ENCODE peak calls at places on chromosome 16, in seven cellular contexts. C, U, Q, W, V, S and N are unnamed samples.

GRCh38 chr16:27273670-27274522 is 5.3 kb upstream of the NSMCE1 start:
- DNase-seq in S (peak), V (no peak), W (no peak), C (no peak), Q (no peak), U (no peak), N (peak)

GRCh38 chr16:1708768-1709180 is 2.8 kb downstream of the MAPK8IP3 start:
- DNase-seq in Q (peak), S (no peak), C (no peak), V (no peak), W (no peak), U (no peak), N (no peak)

GRCh38 chr16:11615756-11616447 is 29.2 kb upstream of the LITAF start:
- DNase-seq in S (no peak), V (no peak), C (no peak), U (no peak), Q (no peak), W (no peak), N (peak)

GRCh38 chr16:89119161-89119621 is 25.5 kb downstream of the ACSF3 start:
- DNase-seq in S (peak), Q (peak), V (no peak), C (no peak), U (no peak), W (no peak), N (no peak)

GRCh38 chr16:54829691-54830090 is 101.0 kb upstream of the IRX5 start:
- DNase-seq in V (no peak), C (no peak), S (no peak), W (no peak), Q (no peak), U (no peak), N (no peak)

GRCh38 chr16:11413907-11414595 is 68.8 kb downstream of the RMI2 start:
- DNase-seq in S (no peak), W (no peak), U (no peak), C (no peak), V (no peak), Q (no peak), N (no peak)

GRCh38 chr16:12906271-12906670 is 4.9 kb downstream of the SHISA9 start:
- DNase-seq in Q (no peak), V (peak), W (no peak), U (no peak), C (no peak), S (no peak), N (no peak)

GRCh38 chr16:53043986-53044571 is 8.6 kb downstream of the CHD9NB start:
- DNase-seq in W (no peak), U (no peak), S (no peak), V (peak), Q (no peak), C (peak), N (peak)

GRCh38 chr16:1579214-1579613 is 32.7 kb downstream of the IFT140 start:
- DNase-seq in S (no peak), U (no peak), C (no peak), Q (no peak), V (no peak), W (no peak), N (no peak)

GRCh38 chr16:69827527-69827926 is 65.4 kb downstream of the WWP2 start:
- DNase-seq in C (peak), U (no peak), S (no peak), W (no peak), V (no peak), Q (no peak), N (no peak)

GRCh38 chr16:48125888-48126287 is 29.9 kb downstream of the ABCC12 start:
- DNase-seq in V (no peak), C (no peak), Q (no peak), S (no peak), U (no peak), W (no peak), N (no peak)

GRCh38 chr16:69906838-69907301 is 44.3 kb upstream of the CLEC18A start:
- DNase-seq in W (no peak), U (no peak), V (no peak), C (no peak), Q (no peak), S (no peak), N (no peak)

GRCh38 chr16:28212532-28212873 is 738 bp upstream of the XPO6 start:
- DNase-seq in V (no peak), W (no peak), C (no peak), S (no peak), U (no peak), Q (no peak), N (no peak)

GRCh38 chr16:46813611-46814010 is 17.4 kb downstream of the C16orf87 start:
- DNase-seq in U (no peak), S (no peak), W (no peak), C (no peak), Q (no peak), V (no peak), N (no peak)

GRCh38 chr16:75116081-75116910 is at the start of gene LDHD:
- DNase-seq in U (peak), C (peak), S (peak), Q (peak), W (peak), V (peak), N (peak)

GRCh38 chr16:57592591-57593003 is 35.8 kb upstream of the ADGRG1 start:
- DNase-seq in C (peak), S (peak), V (no peak), Q (no peak), W (no peak), U (no peak), N (no peak)

GRCh38 chr16:14375132-14375491 is 254.9 kb downstream of the PARN start:
- DNase-seq in S (no peak), Q (no peak), V (no peak), W (no peak), C (no peak), U (no peak), N (no peak)

GRCh38 chr16:86669937-86670772 is 91.8 kb downstream of the FOXL1 start:
- DNase-seq in C (no peak), W (peak), S (no peak), V (peak), U (no peak), Q (peak), N (no peak)

GRCh38 chr16:89960966-89961365 is 12.4 kb downstream of the DEF8 start:
- DNase-seq in V (no peak), S (no peak), U (no peak), W (no peak), C (peak), Q (no peak), N (no peak)

GRCh38 chr16:30741461-30741914 is 6.7 kb upstream of the PHKG2 start:
- DNase-seq in U (no peak), V (no peak), C (peak), S (peak), W (peak), Q (no peak), N (peak)

GRCh38 chr16:67137605-67138004 is 13.2 kb downstream of the B3GNT9 start:
- DNase-seq in U (no peak), Q (no peak), C (no peak), V (no peak), W (no peak), S (no peak), N (no peak)

GRCh38 chr16:22250522-22250921 is 44.4 kb downstream of the EEF2K start:
- DNase-seq in Q (no peak), W (no peak), S (no peak), C (no peak), U (no peak), V (no peak), N (no peak)

GRCh38 chr16:31487720-31488629 is 5.1 kb downstream of the SLC5A2 start:
- DNase-seq in S (peak), U (peak), V (peak), W (peak), C (peak), Q (peak), N (peak)

GRCh38 chr16:88995194-88995593 is 18.2 kb upstream of the CBFA2T3 start:
- DNase-seq in V (no peak), C (no peak), W (no peak), Q (no peak), U (no peak), S (no peak), N (no peak)

GRCh38 chr16:84925092-84925772 is 86.1 kb downstream of the ZDHHC7 start:
- DNase-seq in S (peak), C (peak), U (peak), V (peak), Q (peak), W (peak), N (peak)
- TF ChIP-seq CTCF in S (peak), C (peak), U (peak), V (peak), Q (peak), W (peak), N (peak)

DNA sequence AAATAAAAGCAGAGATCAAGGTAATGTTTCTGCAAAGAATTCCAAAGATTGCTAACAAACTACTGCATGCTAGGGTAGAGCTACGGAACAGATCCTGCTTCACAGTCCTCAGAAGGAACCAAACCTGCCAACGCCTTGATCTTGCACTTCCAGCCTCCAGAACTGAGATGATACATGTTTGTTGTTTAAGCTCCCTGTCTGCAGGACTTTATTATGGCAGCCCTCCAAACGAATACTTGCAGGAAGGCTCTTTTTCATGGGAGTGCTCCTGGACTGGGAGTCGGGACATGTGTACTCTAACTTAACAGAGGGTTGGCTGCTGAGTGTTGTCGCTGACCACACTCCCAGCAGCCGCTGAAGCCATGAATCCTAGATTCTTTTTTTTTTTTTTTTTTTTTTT is 808.8 kb upstream of the EEF2KMT start:
- DNase-seq in Q (no peak), W (no peak), C (no peak), S (no peak), U (no peak), V (no peak), N (no peak)
- TF ChIP-seq CTCF in Q (no peak), W (no peak), C (no peak), S (no peak), U (no peak), V (no peak), N (no peak)

GRCh38 chr16:66115373-66115772 is 251.1 kb upstream of the CDH5 start:
- DNase-seq in U (no peak), S (no peak), C (no peak), V (no peak), W (no peak), Q (no peak), N (no peak)
- TF ChIP-seq CTCF in U (no peak), S (no peak), C (no peak), V (peak), W (no peak), Q (no peak), N (no peak)

DNA sequence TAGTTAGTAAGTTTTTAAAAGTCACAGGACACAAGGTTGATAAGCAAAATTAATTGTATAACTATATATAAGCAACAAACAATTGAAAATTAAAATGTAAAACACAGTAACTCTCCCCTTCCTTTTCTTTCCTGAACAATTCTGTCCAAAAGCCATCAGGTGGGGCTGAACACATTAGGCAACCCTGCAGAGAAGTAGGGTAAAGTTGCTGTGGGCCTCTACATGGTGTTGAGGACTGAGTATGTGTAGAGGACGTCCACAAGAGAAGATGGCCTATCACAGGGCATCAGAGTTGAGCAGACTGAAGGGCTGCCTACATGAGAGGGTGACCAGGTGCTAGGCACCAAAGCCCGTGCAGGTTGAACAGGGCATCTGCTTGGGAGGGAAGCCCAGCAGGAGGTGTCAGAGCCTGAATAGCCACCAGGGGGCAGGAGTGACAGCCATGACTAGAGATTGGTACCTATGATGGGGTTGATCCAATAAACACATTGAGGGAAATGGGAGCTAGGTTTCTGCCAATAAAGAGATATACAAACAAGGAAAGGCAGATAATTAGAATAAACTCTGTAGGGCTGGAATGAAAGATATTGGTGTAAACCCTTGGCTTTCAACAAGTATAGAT is 415.1 kb downstream of the NPIPA8 start:
- DNase-seq in U (no peak), V (peak), C (peak), W (no peak), S (peak), Q (no peak), N (peak)
- TF ChIP-seq CTCF in U (no peak), V (peak), C (peak), W (peak), S (no peak), Q (peak), N (peak)